ENCODE peak calls at places on chromosomes 4 and X, in six cellular contexts. W is stimulated activated naive CD8-positive, alpha-beta T cell treated with anti-CD3 and anti-CD28 coated beads, Interleukin-15, Interleukin-2, amounts not matched to agents 100 U/mL and 50 U/mL, for 24 hours; F is activated CD4-positive, alpha-beta T cell treated with anti-CD3 and anti-CD28 coated beads for 4 hours; O is stimulated activated CD8-positive, alpha-beta memory T cell treated with anti-CD3 and anti-CD28 coated beads, Interleukin-12 subunit alpha, Interleukin-12 subunit beta, amount 100 ng/mL, for 4 hours; E is BE2C; L is head of caudate nucleus. T is an unnamed sample.

GRCh38 chr4:78938474-78938867 is 767 bp downstream of the PAQR3 start:
- DNase-seq in W (no peak), F (no peak), O (no peak), E (no peak), L (no peak), T (no peak)

GRCh38 chrX:130772313-130773140 is 130.5 kb downstream of the ENOX2 start:
- DNase-seq in W (no peak), F (no peak), O (no peak), E (no peak), L (no peak), T (peak)

GRCh38 chrX:86171366-86171765 is 23.1 kb downstream of the DACH2 start:
- DNase-seq in W (no peak), F (no peak), O (no peak), E (no peak), L (no peak), T (peak)

GRCh38 chrX:49276671-49277519 is 7.3 kb downstream of the PPP1R3F start:
- DNase-seq in W (no peak), F (peak), O (no peak), E (no peak), L (no peak), T (no peak)

GRCh38 chr4:152862608-152863007 is 73.5 kb upstream of the FHDC1 start:
- DNase-seq in W (no peak), F (no peak), O (no peak), E (no peak), L (no peak), T (no peak)

GRCh38 chrX:3803713-3804112 is 90.3 kb upstream of the PRKX start:
- DNase-seq in W (no peak), F (no peak), O (no peak), E (no peak), L (no peak), T (no peak)

GRCh38 chr4:19739101-19739651 is 512.5 kb upstream of the SLIT2 start:
- DNase-seq in W (no peak), F (no peak), O (no peak), E (no peak), L (no peak), T (no peak)

GRCh38 chr4:2902126-2902525 is 58.5 kb downstream of the ADD1 start:
- DNase-seq in W (no peak), F (no peak), O (no peak), E (no peak), L (no peak), T (no peak)

GRCh38 chrX:143788265-143788664 is 67.7 kb upstream of the SPANXN2 start:
- DNase-seq in W (no peak), F (no peak), O (no peak), E (no peak), L (no peak), T (peak)

GRCh38 chr4:83709627-83710026 is 173.7 kb downstream of the GPAT3 start:
- DNase-seq in W (no peak), F (no peak), O (no peak), E (no peak), L (no peak), T (no peak)

GRCh38 chrX:115940888-115941332 is 229.6 kb upstream of the AGTR2 start:
- DNase-seq in W (no peak), F (peak), O (no peak), E (peak), L (peak), T (peak)

GRCh38 chr4:40241936-40242590 is 45.2 kb downstream of the RHOH start:
- DNase-seq in W (no peak), F (peak), O (no peak), E (no peak), L (no peak), T (no peak)

GRCh38 chrX:129557844-129558243 is 17.8 kb downstream of the OCRL start:
- DNase-seq in W (no peak), F (no peak), O (no peak), E (no peak), L (no peak), T (no peak)

GRCh38 chr4:121696641-121697461 is at the start of gene ANXA5:
- DNase-seq in W (peak), F (peak), O (peak), E (peak), L (peak), T (peak)

GRCh38 chr4:7144374-7145290 is 47.7 kb upstream of the SORCS2 start:
- DNase-seq in W (no peak), F (no peak), O (no peak), E (no peak), L (no peak), T (no peak)

GRCh38 chrX:91434351-91435168 is at the start of gene PABPC5:
- DNase-seq in W (no peak), F (no peak), O (no peak), E (no peak), L (peak), T (peak)

GRCh38 chr4:188960411-188961093 is 821.3 kb downstream of the TRIML1 start:
- DNase-seq in W (no peak), F (no peak), O (no peak), E (no peak), L (no peak), T (no peak)

GRCh38 chrX:45788941-45789348 is 588.3 kb upstream of the DIPK2B start:
- DNase-seq in W (no peak), F (no peak), O (no peak), E (no peak), L (peak), T (no peak)

GRCh38 chr4:6369924-6370645 is 100.4 kb downstream of the WFS1 start:
- DNase-seq in W (no peak), F (no peak), O (no peak), E (no peak), L (no peak), T (no peak)

GRCh38 chr4:147683172-147683571 is 791 bp downstream of the PRMT9 start:
- DNase-seq in W (peak), F (peak), O (no peak), E (no peak), L (peak), T (peak)

GRCh38 chrX:103063191-103063845 is 653 bp downstream of the BEX1 start:
- DNase-seq in W (peak), F (no peak), O (no peak), E (peak), L (peak), T (peak)

GRCh38 chr4:147772459-147772969 is 40.6 kb downstream of the ARHGAP10 start:
- DNase-seq in W (no peak), F (no peak), O (no peak), E (no peak), L (peak), T (no peak)

GRCh38 chr4:147578057-147578476 is 39.1 kb upstream of the TMEM184C start:
- DNase-seq in W (no peak), F (no peak), O (no peak), E (no peak), L (no peak), T (no peak)

GRCh38 chrX:111095974-111096870 is at the start of gene PAK3:
- DNase-seq in W (peak), F (peak), O (no peak), E (peak), L (peak), T (peak)

GRCh38 chr4:182578402-182578801 is 335.2 kb downstream of the TENM3 start:
- DNase-seq in W (no peak), F (no peak), O (no peak), E (no peak), L (no peak), T (no peak)

GRCh38 chr4:76197971-76198410 is 15.6 kb downstream of the SCARB2 start:
- DNase-seq in W (peak), F (no peak), O (no peak), E (peak), L (peak), T (peak)

GRCh38 chr4:10898072-10898471 is 213.5 kb upstream of the CLNK start:
- DNase-seq in W (no peak), F (no peak), O (no peak), E (no peak), L (no peak), T (no peak)

GRCh38 chr4:151537726-151538125 is 128.8 kb downstream of the FHIP1A start:
- DNase-seq in W (no peak), F (no peak), O (no peak), E (no peak), L (peak), T (no peak)

GRCh38 chrX:150934453-150934852 is 36.0 kb upstream of the CD99L2 start:
- DNase-seq in W (no peak), F (no peak), O (no peak), E (no peak), L (no peak), T (no peak)

GRCh38 chr4:961651-962230 is 11.6 kb downstream of the DGKQ start:
- DNase-seq in W (no peak), F (no peak), O (no peak), E (no peak), L (no peak), T (no peak)

GRCh38 chr4:86927843-86928395 is 6.9 kb upstream of the AFF1 start:
- DNase-seq in W (peak), F (peak), O (no peak), E (no peak), L (no peak), T (no peak)

GRCh38 chr4:86935499-86935832 is 655 bp downstream of the AFF1 start:
- DNase-seq in W (no peak), F (peak), O (peak), E (peak), L (no peak), T (no peak)

GRCh38 chr4:10371869-10372471 is 85.3 kb downstream of the ZNF518B start:
- DNase-seq in W (no peak), F (no peak), O (no peak), E (peak), L (no peak), T (no peak)

T was measured in SK-N-DZ.